ENCODE peak calls at places on chromosomes 6 and 20, in nine cellular contexts. One of them, this sample, is unnamed.

GRCh38 chr20:20454850-20455627 is 87.1 kb downstream of the INSM1 start:
- DNase-seq in fibroblast of lung: no peak
- DNase-seq in Daoy: no peak
- DNase-seq in aorta: no peak
- DNase-seq in H7: no peak
- DNase-seq in heart left ventricle: no peak
- DNase-seq in amygdala: no peak
- DNase-seq in EL: no peak
- DNase-seq in ELR: no peak
- DNase-seq in this sample: no peak

GRCh38 chr20:48295966-48296421 is 510.7 kb upstream of the SULF2 start:
- DNase-seq in fibroblast of lung: peak; percentile 33
- DNase-seq in Daoy: peak; percentile 23
- DNase-seq in aorta: no peak
- DNase-seq in H7: no peak
- DNase-seq in heart left ventricle: peak; percentile 36
- DNase-seq in amygdala: peak; percentile 13
- DNase-seq in EL: peak; percentile 85
- DNase-seq in ELR: peak; percentile 64
- DNase-seq in this sample: no peak

GRCh38 chr6:167079853-167080297 is 43.0 kb upstream of the CCR6 start:
- DNase-seq in fibroblast of lung: no peak
- DNase-seq in Daoy: no peak
- DNase-seq in aorta: no peak
- DNase-seq in H7: no peak
- DNase-seq in heart left ventricle: no peak
- DNase-seq in amygdala: no peak
- DNase-seq in EL: no peak
- DNase-seq in ELR: no peak
- DNase-seq in this sample: no peak

GRCh38 chr6:87731818-87732661 is 30.0 kb upstream of the AKIRIN2 start:
- DNase-seq in fibroblast of lung: peak; percentile 91
- DNase-seq in Daoy: peak; percentile 89
- DNase-seq in aorta: peak; percentile 93
- DNase-seq in H7: no peak
- DNase-seq in heart left ventricle: peak; percentile 90
- DNase-seq in amygdala: no peak
- DNase-seq in EL: peak; percentile 92
- DNase-seq in ELR: peak; percentile 89
- DNase-seq in this sample: no peak

GRCh38 chr6:116475151-116475550 is 14.0 kb downstream of the CALHM6 start:
- DNase-seq in fibroblast of lung: no peak
- DNase-seq in Daoy: no peak
- DNase-seq in aorta: no peak
- DNase-seq in H7: no peak
- DNase-seq in heart left ventricle: no peak
- DNase-seq in amygdala: no peak
- DNase-seq in EL: no peak
- DNase-seq in ELR: no peak
- DNase-seq in this sample: no peak

GRCh38 chr20:17752452-17752851 is 52.7 kb downstream of the BANF2 start:
- DNase-seq in fibroblast of lung: no peak
- DNase-seq in Daoy: no peak
- DNase-seq in aorta: no peak
- DNase-seq in H7: peak; percentile 52
- DNase-seq in heart left ventricle: no peak
- DNase-seq in amygdala: no peak
- DNase-seq in EL: no peak
- DNase-seq in ELR: no peak
- DNase-seq in this sample: no peak

GRCh38 chr20:45347936-45348809 is at the start of gene SDC4:
- DNase-seq in fibroblast of lung: peak; percentile 62
- DNase-seq in Daoy: peak; percentile 78
- DNase-seq in aorta: peak; percentile 76
- DNase-seq in H7: peak; percentile 93
- DNase-seq in heart left ventricle: peak; percentile 79
- DNase-seq in amygdala: no peak
- DNase-seq in EL: peak; percentile 80
- DNase-seq in ELR: peak; percentile 90
- DNase-seq in this sample: peak; percentile 33

GRCh38 chr20:45088247-45088646 is 12.7 kb downstream of the KCNS1 start:
- DNase-seq in fibroblast of lung: peak; percentile 72
- DNase-seq in Daoy: peak; percentile 58
- DNase-seq in aorta: no peak
- DNase-seq in H7: no peak
- DNase-seq in heart left ventricle: no peak
- DNase-seq in amygdala: no peak
- DNase-seq in EL: peak; percentile 99
- DNase-seq in ELR: peak; percentile 98
- DNase-seq in this sample: no peak

GRCh38 chr6:2909718-2910117 is 6.6 kb upstream of the SERPINB9 start:
- DNase-seq in fibroblast of lung: peak; percentile 15
- DNase-seq in Daoy: peak; percentile 34
- DNase-seq in aorta: no peak
- DNase-seq in H7: no peak
- DNase-seq in heart left ventricle: no peak
- DNase-seq in amygdala: no peak
- DNase-seq in EL: peak; percentile 39
- DNase-seq in ELR: peak; percentile 43
- DNase-seq in this sample: no peak

GRCh38 chr6:32397252-32397920 is 9.6 kb downstream of the BTNL2 start:
- DNase-seq in fibroblast of lung: no peak
- DNase-seq in Daoy: no peak
- DNase-seq in aorta: no peak
- DNase-seq in H7: no peak
- DNase-seq in heart left ventricle: no peak
- DNase-seq in amygdala: no peak
- DNase-seq in EL: no peak
- DNase-seq in ELR: peak; percentile 18
- DNase-seq in this sample: no peak

GRCh38 chr20:7123457-7123856 is 356.0 kb downstream of the BMP2 start:
- DNase-seq in fibroblast of lung: no peak
- DNase-seq in Daoy: no peak
- DNase-seq in aorta: no peak
- DNase-seq in H7: no peak
- DNase-seq in heart left ventricle: peak; percentile 61
- DNase-seq in amygdala: no peak
- DNase-seq in EL: no peak
- DNase-seq in ELR: no peak
- DNase-seq in this sample: no peak

GRCh38 chr20:10762216-10762615 is 88.4 kb upstream of the JAG1 start:
- DNase-seq in fibroblast of lung: no peak
- DNase-seq in Daoy: no peak
- DNase-seq in aorta: no peak
- DNase-seq in H7: peak; percentile 10
- DNase-seq in heart left ventricle: no peak
- DNase-seq in amygdala: no peak
- DNase-seq in EL: no peak
- DNase-seq in ELR: no peak
- DNase-seq in this sample: no peak

GRCh38 chr6:43927525-43928210 is 157.7 kb downstream of the VEGFA start:
- DNase-seq in fibroblast of lung: no peak
- DNase-seq in Daoy: no peak
- DNase-seq in aorta: peak; percentile 46
- DNase-seq in H7: peak; percentile 33
- DNase-seq in heart left ventricle: no peak
- DNase-seq in amygdala: no peak
- DNase-seq in EL: no peak
- DNase-seq in ELR: no peak
- DNase-seq in this sample: no peak

GRCh38 chr20:63544958-63545516 is 2.5 kb downstream of the SRMS start:
- DNase-seq in fibroblast of lung: no peak
- DNase-seq in Daoy: peak; percentile 69
- DNase-seq in aorta: no peak
- DNase-seq in H7: no peak
- DNase-seq in heart left ventricle: no peak
- DNase-seq in amygdala: no peak
- DNase-seq in EL: peak; percentile 37
- DNase-seq in ELR: peak; percentile 81
- DNase-seq in this sample: no peak

GRCh38 chr6:127518212-127518709 is 874 bp downstream of the MTCL3 start:
- DNase-seq in fibroblast of lung: no peak
- DNase-seq in Daoy: peak; percentile 50
- DNase-seq in aorta: no peak
- DNase-seq in H7: peak; percentile 36
- DNase-seq in heart left ventricle: no peak
- DNase-seq in amygdala: peak; percentile 46
- DNase-seq in EL: no peak
- DNase-seq in ELR: no peak
- DNase-seq in this sample: no peak

GRCh38 chr6:139894271-139894670 is 519.8 kb upstream of the CITED2 start:
- DNase-seq in fibroblast of lung: no peak
- DNase-seq in Daoy: no peak
- DNase-seq in aorta: no peak
- DNase-seq in H7: no peak
- DNase-seq in heart left ventricle: no peak
- DNase-seq in amygdala: no peak
- DNase-seq in EL: no peak
- DNase-seq in ELR: no peak
- DNase-seq in this sample: no peak

GRCh38 chr20:32454164-32455145 is 96.3 kb downstream of the ASXL1 start:
- DNase-seq in fibroblast of lung: no peak
- DNase-seq in Daoy: no peak
- DNase-seq in aorta: no peak
- DNase-seq in H7: no peak
- DNase-seq in heart left ventricle: no peak
- DNase-seq in amygdala: no peak
- DNase-seq in EL: no peak
- DNase-seq in ELR: no peak
- DNase-seq in this sample: no peak

GRCh38 chr20:12775041-12775440 is 233.7 kb upstream of the SPTLC3 start:
- DNase-seq in fibroblast of lung: no peak
- DNase-seq in Daoy: no peak
- DNase-seq in aorta: no peak
- DNase-seq in H7: no peak
- DNase-seq in heart left ventricle: no peak
- DNase-seq in amygdala: no peak
- DNase-seq in EL: no peak
- DNase-seq in ELR: no peak
- DNase-seq in this sample: no peak

GRCh38 chr6:90575267-90575666 is 11.6 kb downstream of the MAP3K7 start:
- DNase-seq in fibroblast of lung: no peak
- DNase-seq in Daoy: no peak
- DNase-seq in aorta: no peak
- DNase-seq in H7: peak; percentile 11
- DNase-seq in heart left ventricle: no peak
- DNase-seq in amygdala: no peak
- DNase-seq in EL: no peak
- DNase-seq in ELR: no peak
- DNase-seq in this sample: no peak

GRCh38 chr6:118787746-118788419 is 106.1 kb upstream of the ASF1A start:
- DNase-seq in fibroblast of lung: peak; percentile 23
- DNase-seq in Daoy: no peak
- DNase-seq in aorta: peak; percentile 60
- DNase-seq in H7: no peak
- DNase-seq in heart left ventricle: no peak
- DNase-seq in amygdala: no peak
- DNase-seq in EL: peak; percentile 35
- DNase-seq in ELR: no peak
- DNase-seq in this sample: no peak

GRCh38 chr20:35695245-35695749 is 3.9 kb downstream of the NFS1 start:
- DNase-seq in fibroblast of lung: no peak
- DNase-seq in Daoy: no peak
- DNase-seq in aorta: no peak
- DNase-seq in H7: no peak
- DNase-seq in heart left ventricle: no peak
- DNase-seq in amygdala: no peak
- DNase-seq in EL: no peak
- DNase-seq in ELR: no peak
- DNase-seq in this sample: no peak

GRCh38 chr6:169905041-169905807 is 153.8 kb downstream of the ERMARD start:
- DNase-seq in fibroblast of lung: peak; percentile 75
- DNase-seq in Daoy: peak; percentile 72
- DNase-seq in aorta: no peak
- DNase-seq in H7: no peak
- DNase-seq in heart left ventricle: no peak
- DNase-seq in amygdala: no peak
- DNase-seq in EL: peak; percentile 36
- DNase-seq in ELR: peak; percentile 7
- DNase-seq in this sample: no peak

GRCh38 chr6:134175532-134176282 is 123.3 kb upstream of the SLC2A12 start:
- DNase-seq in fibroblast of lung: peak; percentile 74
- DNase-seq in Daoy: peak; percentile 84
- DNase-seq in aorta: peak; percentile 90
- DNase-seq in H7: peak; percentile 80
- DNase-seq in heart left ventricle: peak; percentile 87
- DNase-seq in amygdala: peak; percentile 81
- DNase-seq in EL: peak; percentile 83
- DNase-seq in ELR: peak; percentile 83
- DNase-seq in this sample: peak; percentile 20

GRCh38 chr20:3735768-3736167 is 3.3 kb downstream of the HSPA12B start:
- DNase-seq in fibroblast of lung: no peak
- DNase-seq in Daoy: no peak
- DNase-seq in aorta: no peak
- DNase-seq in H7: peak; percentile 2
- DNase-seq in heart left ventricle: peak; percentile 3
- DNase-seq in amygdala: no peak
- DNase-seq in EL: no peak
- DNase-seq in ELR: no peak
- DNase-seq in this sample: no peak

GRCh38 chr6:36360241-36361054 is 23.8 kb upstream of the BNIP5 start:
- DNase-seq in fibroblast of lung: peak; percentile 73
- DNase-seq in Daoy: peak; percentile 80
- DNase-seq in aorta: peak; percentile 85
- DNase-seq in H7: peak; percentile 86
- DNase-seq in heart left ventricle: peak; percentile 75
- DNase-seq in amygdala: peak; percentile 72
- DNase-seq in EL: peak; percentile 77
- DNase-seq in ELR: peak; percentile 84
- DNase-seq in this sample: peak; percentile 13

GRCh38 chr20:23406880-23407279 is 14.4 kb downstream of the NAPB start:
- DNase-seq in fibroblast of lung: no peak
- DNase-seq in Daoy: no peak
- DNase-seq in aorta: no peak
- DNase-seq in H7: no peak
- DNase-seq in heart left ventricle: no peak
- DNase-seq in amygdala: no peak
- DNase-seq in EL: no peak
- DNase-seq in ELR: no peak
- DNase-seq in this sample: no peak

GRCh38 chr20:16481977-16482376 is 91.3 kb downstream of the KIF16B start:
- DNase-seq in fibroblast of lung: no peak
- DNase-seq in Daoy: no peak
- DNase-seq in aorta: no peak
- DNase-seq in H7: no peak
- DNase-seq in heart left ventricle: no peak
- DNase-seq in amygdala: no peak
- DNase-seq in EL: no peak
- DNase-seq in ELR: no peak
- DNase-seq in this sample: no peak

GRCh38 chr6:38503032-38503784 is 136.5 kb downstream of the BTBD9 start:
- DNase-seq in fibroblast of lung: no peak
- DNase-seq in Daoy: no peak
- DNase-seq in aorta: no peak
- DNase-seq in H7: peak; percentile 13
- DNase-seq in heart left ventricle: no peak
- DNase-seq in amygdala: no peak
- DNase-seq in EL: no peak
- DNase-seq in ELR: no peak
- DNase-seq in this sample: no peak

GRCh38 chr6:88165087-88165876 is 865 bp downstream of the CNR1 start:
- DNase-seq in fibroblast of lung: no peak
- DNase-seq in Daoy: no peak
- DNase-seq in aorta: no peak
- DNase-seq in H7: no peak
- DNase-seq in heart left ventricle: no peak
- DNase-seq in amygdala: no peak
- DNase-seq in EL: no peak
- DNase-seq in ELR: no peak
- DNase-seq in this sample: no peak

GRCh38 chr6:146876271-146877151 is 277.7 kb downstream of the ADGB start:
- DNase-seq in fibroblast of lung: no peak
- DNase-seq in Daoy: peak; percentile 54
- DNase-seq in aorta: no peak
- DNase-seq in H7: no peak
- DNase-seq in heart left ventricle: no peak
- DNase-seq in amygdala: no peak
- DNase-seq in EL: no peak
- DNase-seq in ELR: no peak
- DNase-seq in this sample: no peak

GRCh38 chr6:11711644-11711993 is 67.0 kb downstream of the ADTRP start:
- DNase-seq in fibroblast of lung: peak; percentile 5
- DNase-seq in Daoy: no peak
- DNase-seq in aorta: no peak
- DNase-seq in H7: no peak
- DNase-seq in heart left ventricle: no peak
- DNase-seq in amygdala: peak; percentile 46
- DNase-seq in EL: no peak
- DNase-seq in ELR: no peak
- DNase-seq in this sample: no peak

This sample was measured in stimulated activated CD8-positive, alpha-beta memory T cell treated with anti-CD3 and anti-CD28 coated beads, Interleukin-4, amount 100 ng/mL, for 1 hour.